ENCODE peak calls at places on chromosomes 12 and 14, in six cellular contexts. O is testis, F is stomach, Z is thyroid gland, U is neuronal stem cell, X is heart left ventricle. V is an unnamed sample.
A peak's percentile ranks its signal among the peaks of the same experiment; 100 is the strongest.

GRCh38 chr12:32107376-32108267 is 975 bp downstream of the BICD1 start:
- DNase-seq in O (peak; percentile 25), F (no peak), Z (peak; percentile 57), U (peak; percentile 26), X (no peak), V (no peak)

GRCh38 chr14:50667491-50668007 is 557 bp downstream of the SAV1 start:
- DNase-seq in O (peak; percentile 66), F (peak; percentile 48), Z (peak; percentile 63), U (peak; percentile 18), X (no peak), V (no peak)

GRCh38 chr14:94355191-94355794 is 32.2 kb upstream of the SERPINA6 start:
- DNase-seq in O (peak; percentile 53), F (peak; percentile 60), Z (peak; percentile 57), U (peak; percentile 27), X (no peak), V (peak; percentile 69)

GRCh38 chr12:69688021-69688420 is 11.1 kb downstream of the BEST3 start:
- DNase-seq in O (peak; percentile 20), F (no peak), Z (no peak), U (no peak), X (no peak), V (no peak)

GRCh38 chr12:132804426-132804861 is 24.2 kb downstream of the GOLGA3 start:
- DNase-seq in O (no peak), F (peak; percentile 68), Z (no peak), U (no peak), X (no peak), V (no peak)

GRCh38 chr12:106113042-106113441 is 25.7 kb downstream of the NUAK1 start:
- DNase-seq in O (no peak), F (no peak), Z (no peak), U (no peak), X (no peak), V (no peak)

GRCh38 chr14:27427796-27428195 is 830.0 kb upstream of the NOVA1 start:
- DNase-seq in O (no peak), F (no peak), Z (no peak), U (no peak), X (no peak), V (no peak)

GRCh38 chr12:118495296-118495695 is 118.9 kb downstream of the SUDS3 start:
- DNase-seq in O (no peak), F (no peak), Z (no peak), U (no peak), X (no peak), V (no peak)

GRCh38 chr14:65414961-65415589 is 2.5 kb downstream of the FUT8 start:
- DNase-seq in O (peak; percentile 34), F (no peak), Z (peak; percentile 14), U (no peak), X (no peak), V (no peak)

GRCh38 chr14:76086636-76087035 is 65.1 kb upstream of the GPATCH2L start:
- DNase-seq in O (no peak), F (no peak), Z (no peak), U (no peak), X (no peak), V (no peak)

GRCh38 chr12:1553987-1554982 is 40.1 kb downstream of the FBXL14 start:
- DNase-seq in O (no peak), F (no peak), Z (no peak), U (no peak), X (no peak), V (no peak)

GRCh38 chr12:57724003-57724935 is 14.3 kb downstream of the AGAP2 start:
- DNase-seq in O (no peak), F (no peak), Z (no peak), U (no peak), X (no peak), V (no peak)

GRCh38 chr12:132415456-132416120 is 74.4 kb upstream of the FBRSL1 start:
- DNase-seq in O (no peak), F (no peak), Z (no peak), U (no peak), X (no peak), V (peak; percentile 41)

GRCh38 chr12:86523844-86524243 is 267.7 kb upstream of the MGAT4C start:
- DNase-seq in O (no peak), F (no peak), Z (no peak), U (no peak), X (no peak), V (no peak)

GRCh38 chr14:104805326-104805678 is 4.4 kb downstream of the ZBTB42 start:
- DNase-seq in O (no peak), F (peak; percentile 57), Z (peak; percentile 76), U (no peak), X (peak; percentile 68), V (peak; percentile 68)

GRCh38 chr12:93733928-93734327 is 56.8 kb downstream of the CRADD start:
- DNase-seq in O (no peak), F (no peak), Z (no peak), U (no peak), X (no peak), V (no peak)

GRCh38 chr14:103296987-103297386 is 37.0 kb upstream of the EIF5 start:
- DNase-seq in O (no peak), F (no peak), Z (no peak), U (no peak), X (no peak), V (no peak)

GRCh38 chr12:62754706-62755105 is 180.2 kb downstream of the PPM1H start:
- DNase-seq in O (no peak), F (no peak), Z (no peak), U (no peak), X (no peak), V (no peak)

DNA sequence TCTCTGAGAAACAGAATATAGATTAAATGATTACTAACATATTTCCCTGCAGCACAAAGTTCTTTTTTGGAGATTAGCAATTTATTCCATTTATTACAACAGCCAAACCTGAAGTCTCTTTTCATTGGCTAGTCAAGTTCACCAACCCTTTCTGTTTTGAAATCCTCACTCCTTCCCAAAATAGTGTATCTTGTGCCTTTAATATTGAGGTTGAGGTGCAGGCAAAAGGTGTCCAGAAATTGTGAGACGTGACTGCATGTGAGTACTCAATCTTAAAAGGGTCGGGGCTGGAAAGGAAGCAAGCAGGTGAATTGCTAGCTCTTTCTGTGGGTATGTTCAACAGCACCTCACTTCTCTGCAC is 11.1 kb upstream of the FOXN3 start:
- DNase-seq in O (no peak), F (no peak), Z (no peak), U (no peak), X (no peak), V (no peak)
- H3K4me3 ChIP-seq in O (no peak overlapping the region), F (no peak overlapping the region), Z (no peak overlapping the region), U (no peak overlapping the region), X (no peak overlapping the region), V (no peak overlapping the region)

DNA sequence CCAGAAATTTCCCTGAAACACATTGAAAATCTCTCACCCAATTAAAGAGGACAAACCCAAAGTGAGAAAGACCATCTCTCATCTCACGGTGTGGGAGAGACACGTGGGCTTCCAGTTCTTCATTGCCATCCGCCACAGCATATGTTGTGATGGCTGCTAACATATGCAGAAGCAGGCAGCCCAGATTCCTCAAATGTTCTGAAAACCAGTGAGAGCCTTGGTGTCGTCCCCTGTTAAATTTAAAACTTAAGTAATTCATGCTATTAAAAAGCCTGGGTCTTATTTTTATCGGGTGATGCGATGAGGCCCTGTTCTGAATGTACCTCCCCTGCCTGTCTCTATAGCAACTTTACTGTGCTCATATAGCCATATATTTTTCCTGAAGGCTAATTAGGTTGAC is 2.8 kb upstream of the FGF6 start:
- DNase-seq in O (no peak), F (no peak), Z (no peak), U (no peak), X (no peak), V (no peak)
- H3K9me3 ChIP-seq in O (no peaks in the 10 kb centered on the region), F (peaks cover 6% of the 10 kb centered on the region), Z (no peaks in the 10 kb centered on the region), U (no peaks in the 10 kb centered on the region), X (peaks cover 5% of the 10 kb centered on the region), V (no peaks in the 10 kb centered on the region)

GRCh38 chr12:53067993-53068770 is 11.0 kb downstream of the SPRYD3 start:
- DNase-seq in O (no peak), F (no peak), Z (no peak), U (no peak), X (no peak), V (peak; percentile 61)

GRCh38 chr12:53067074-53067992 is 11.9 kb downstream of the SPRYD3 start:
- DNase-seq in O (no peak), F (peak; percentile 16), Z (no peak), U (no peak), X (no peak), V (peak; percentile 42)

GRCh38 chr12:53070901-53071492 is 8.2 kb downstream of the SPRYD3 start:
- DNase-seq in O (no peak), F (no peak), Z (no peak), U (no peak), X (no peak), V (peak; percentile 36)

GRCh38 chr12:53069621-53070410 is 9.4 kb downstream of the SPRYD3 start:
- DNase-seq in O (peak; percentile 83), F (no peak), Z (no peak), U (no peak), X (no peak), V (peak; percentile 83)

GRCh38 chr12:53068811-53069585 is 10.2 kb downstream of the SPRYD3 start:
- DNase-seq in O (no peak), F (no peak), Z (no peak), U (no peak), X (no peak), V (peak; percentile 52)
- H3K4me1 ChIP-seq in O (peaks cover 81% of the 10 kb centered on the region), F (peaks cover 45% of the 10 kb centered on the region), Z (peaks cover 77% of the 10 kb centered on the region), U (peaks cover 20% of the 10 kb centered on the region), X (peaks cover 93% of the 10 kb centered on the region), V (peaks cover 27% of the 10 kb centered on the region)

GRCh38 chr12:26748412-26748740 is 84.6 kb downstream of the ITPR2 start:
- DNase-seq in O (no peak), F (no peak), Z (no peak), U (no peak), X (no peak), V (no peak)

GRCh38 chr12:26750531-26751171 is 82.3 kb downstream of the ITPR2 start:
- DNase-seq in O (no peak), F (no peak), Z (no peak), U (no peak), X (no peak), V (no peak)

GRCh38 chr12:26749781-26750180 is 83.2 kb downstream of the ITPR2 start:
- DNase-seq in O (no peak), F (no peak), Z (no peak), U (no peak), X (no peak), V (no peak)

GRCh38 chr12:26751179-26751578 is 81.8 kb downstream of the ITPR2 start:
- DNase-seq in O (no peak), F (no peak), Z (no peak), U (no peak), X (no peak), V (no peak)

GRCh38 chr12:26748741-26749431 is 84.1 kb downstream of the ITPR2 start:
- DNase-seq in O (no peak), F (no peak), Z (no peak), U (no peak), X (no peak), V (no peak)
- H3K4me3 ChIP-seq in O (no peak overlapping the region), F (no peak overlapping the region), Z (no peak overlapping the region), U (no peak overlapping the region), X (no peak overlapping the region), V (no peak overlapping the region)